ENCODE peak calls at places on chromosomes 7 and 10, in five cellular contexts. One of them, this sample, is unnamed.

GRCh38 chr7:129670636-129671035 is 59.1 kb downstream of the NRF1 start:
- DNase-seq in keratinocyte: no peak
- DNase-seq in suprapubic skin: no peak
- DNase-seq in colonic mucosa: no peak
- DNase-seq in adrenal gland: no peak
- DNase-seq in this sample: no peak

GRCh38 chr10:91551856-91552255 is 81.0 kb downstream of the PPP1R3C start:
- DNase-seq in colonic mucosa: peak; percentile 46
- DNase-seq in keratinocyte: no peak
- DNase-seq in suprapubic skin: no peak
- DNase-seq in adrenal gland: peak; percentile 21
- DNase-seq in this sample: peak; percentile 42

GRCh38 chr10:51063659-51064535 is 10.4 kb upstream of the PRKG1 start:
- DNase-seq in colonic mucosa: no peak
- DNase-seq in adrenal gland: no peak
- DNase-seq in keratinocyte: no peak
- DNase-seq in suprapubic skin: no peak
- DNase-seq in this sample: no peak

GRCh38 chr7:2757361-2757903 is 69.4 kb downstream of the AMZ1 start:
- DNase-seq in adrenal gland: peak; percentile 90
- DNase-seq in colonic mucosa: no peak
- DNase-seq in suprapubic skin: no peak
- DNase-seq in keratinocyte: peak; percentile 26
- DNase-seq in this sample: peak; percentile 69

GRCh38 chr7:124246262-124246863 is 213.5 kb upstream of the TMEM229A start:
- DNase-seq in suprapubic skin: no peak
- DNase-seq in adrenal gland: no peak
- DNase-seq in colonic mucosa: no peak
- DNase-seq in keratinocyte: peak; percentile 62
- DNase-seq in this sample: no peak

GRCh38 chr10:67433276-67433675 is 262.7 kb downstream of the CTNNA3 start:
- DNase-seq in keratinocyte: no peak
- DNase-seq in colonic mucosa: no peak
- DNase-seq in adrenal gland: no peak
- DNase-seq in suprapubic skin: no peak
- DNase-seq in this sample: no peak

GRCh38 chr10:7181416-7181815 is 229.4 kb downstream of the SFMBT2 start:
- DNase-seq in adrenal gland: no peak
- DNase-seq in colonic mucosa: no peak
- DNase-seq in keratinocyte: no peak
- DNase-seq in suprapubic skin: no peak
- DNase-seq in this sample: no peak

GRCh38 chr10:78977761-78978305 is 90.9 kb upstream of the ZMIZ1 start:
- DNase-seq in keratinocyte: no peak
- DNase-seq in colonic mucosa: no peak
- DNase-seq in suprapubic skin: no peak
- DNase-seq in adrenal gland: peak; percentile 98
- DNase-seq in this sample: peak; percentile 48

GRCh38 chr7:7681191-7681935 is 37.0 kb downstream of the RPA3 start:
- DNase-seq in suprapubic skin: no peak
- DNase-seq in colonic mucosa: peak; percentile 69
- DNase-seq in adrenal gland: peak; percentile 38
- DNase-seq in keratinocyte: peak; percentile 11
- DNase-seq in this sample: no peak

GRCh38 chr10:23358357-23358756 is 13.8 kb upstream of the C10orf67 start:
- DNase-seq in keratinocyte: no peak
- DNase-seq in adrenal gland: no peak
- DNase-seq in suprapubic skin: no peak
- DNase-seq in colonic mucosa: no peak
- DNase-seq in this sample: no peak

GRCh38 chr7:94012748-94013147 is 8.6 kb upstream of the BET1 start:
- DNase-seq in adrenal gland: no peak
- DNase-seq in keratinocyte: no peak
- DNase-seq in suprapubic skin: no peak
- DNase-seq in colonic mucosa: no peak
- DNase-seq in this sample: no peak

GRCh38 chr10:10482613-10483012 is 535.1 kb upstream of the CELF2 start:
- DNase-seq in suprapubic skin: no peak
- DNase-seq in keratinocyte: no peak
- DNase-seq in colonic mucosa: peak; percentile 26
- DNase-seq in adrenal gland: no peak
- DNase-seq in this sample: no peak

GRCh38 chr10:118537623-118538022 is 57.8 kb downstream of the PRLHR start:
- DNase-seq in colonic mucosa: no peak
- DNase-seq in suprapubic skin: no peak
- DNase-seq in adrenal gland: no peak
- DNase-seq in keratinocyte: no peak
- DNase-seq in this sample: no peak
- H3K27ac ChIP-seq in colonic mucosa: no peak overlapping the region
- H3K27ac ChIP-seq in suprapubic skin: no peak overlapping the region
- H3K27ac ChIP-seq in adrenal gland: no peak overlapping the region
- H3K27ac ChIP-seq in keratinocyte: no peak overlapping the region
- H3K27ac ChIP-seq in this sample: no peak overlapping the region

GRCh38 chr7:158129037-158130022 is 458.3 kb downstream of the PTPRN2 start:
- DNase-seq in colonic mucosa: no peak
- DNase-seq in keratinocyte: no peak
- DNase-seq in suprapubic skin: no peak
- DNase-seq in adrenal gland: no peak
- DNase-seq in this sample: no peak

GRCh38 chr7:158127241-158127640 is 460.4 kb downstream of the PTPRN2 start:
- DNase-seq in adrenal gland: no peak
- DNase-seq in keratinocyte: no peak
- DNase-seq in colonic mucosa: no peak
- DNase-seq in suprapubic skin: peak; percentile 69
- DNase-seq in this sample: no peak

GRCh38 chr7:158130023-158130409 is 457.6 kb downstream of the PTPRN2 start:
- DNase-seq in keratinocyte: no peak
- DNase-seq in suprapubic skin: no peak
- DNase-seq in adrenal gland: no peak
- DNase-seq in colonic mucosa: no peak
- DNase-seq in this sample: no peak

GRCh38 chr7:158126661-158127060 is 461.0 kb downstream of the PTPRN2 start:
- DNase-seq in keratinocyte: no peak
- DNase-seq in colonic mucosa: no peak
- DNase-seq in adrenal gland: no peak
- DNase-seq in suprapubic skin: no peak
- DNase-seq in this sample: no peak

GRCh38 chr7:158128572-158128971 is 459.1 kb downstream of the PTPRN2 start:
- DNase-seq in colonic mucosa: no peak
- DNase-seq in suprapubic skin: peak; percentile 41
- DNase-seq in adrenal gland: no peak
- DNase-seq in keratinocyte: no peak
- DNase-seq in this sample: no peak
- H3K27ac ChIP-seq in colonic mucosa: no peak overlapping the region
- H3K27ac ChIP-seq in suprapubic skin: no peak overlapping the region
- H3K27ac ChIP-seq in adrenal gland: no peak overlapping the region
- H3K27ac ChIP-seq in keratinocyte: no peak overlapping the region
- H3K27ac ChIP-seq in this sample: no peak overlapping the region

GRCh38 chr10:5628366-5628765 is 38.0 kb downstream of the ASB13 start:
- DNase-seq in adrenal gland: no peak
- DNase-seq in suprapubic skin: no peak
- DNase-seq in keratinocyte: no peak
- DNase-seq in colonic mucosa: peak; percentile 27
- DNase-seq in this sample: no peak
- H3K27ac ChIP-seq in adrenal gland: no peak overlapping the region
- H3K27ac ChIP-seq in suprapubic skin: peak overlapping the region; percentile 83
- H3K27ac ChIP-seq in keratinocyte: no peak overlapping the region
- H3K27ac ChIP-seq in colonic mucosa: peak overlapping the region; percentile 47
- H3K27ac ChIP-seq in this sample: peak overlapping the region; percentile 69

GRCh38 chr10:119543814-119544642 is 1.5 kb upstream of the RGS10 start:
- DNase-seq in keratinocyte: no peak
- DNase-seq in adrenal gland: no peak
- DNase-seq in suprapubic skin: no peak
- DNase-seq in colonic mucosa: peak; percentile 27
- DNase-seq in this sample: no peak

GRCh38 chr10:119542990-119543813 is 683 bp upstream of the RGS10 start:
- DNase-seq in keratinocyte: no peak
- DNase-seq in colonic mucosa: peak; percentile 74
- DNase-seq in adrenal gland: peak; percentile 30
- DNase-seq in suprapubic skin: no peak
- DNase-seq in this sample: peak; percentile 84

GRCh38 chr10:119545310-119545709 is 2.8 kb upstream of the RGS10 start:
- DNase-seq in keratinocyte: no peak
- DNase-seq in adrenal gland: no peak
- DNase-seq in suprapubic skin: no peak
- DNase-seq in colonic mucosa: no peak
- DNase-seq in this sample: no peak

GRCh38 chr10:119549247-119549999 is 6.9 kb upstream of the RGS10 start:
- DNase-seq in colonic mucosa: no peak
- DNase-seq in adrenal gland: no peak
- DNase-seq in suprapubic skin: no peak
- DNase-seq in keratinocyte: peak; percentile 60
- DNase-seq in this sample: no peak

GRCh38 chr10:119546009-119546408 is 3.5 kb upstream of the RGS10 start:
- DNase-seq in keratinocyte: no peak
- DNase-seq in suprapubic skin: no peak
- DNase-seq in adrenal gland: no peak
- DNase-seq in colonic mucosa: no peak
- DNase-seq in this sample: no peak
- H3K27ac ChIP-seq in keratinocyte: no peak overlapping the region
- H3K27ac ChIP-seq in suprapubic skin: no peak overlapping the region
- H3K27ac ChIP-seq in adrenal gland: no peak overlapping the region
- H3K27ac ChIP-seq in colonic mucosa: no peak overlapping the region
- H3K27ac ChIP-seq in this sample: no peak overlapping the region

GRCh38 chr7:149171894-149172533 is 23.3 kb upstream of the ZNF282 start:
- DNase-seq in suprapubic skin: no peak
- DNase-seq in adrenal gland: no peak
- DNase-seq in keratinocyte: peak; percentile 66
- DNase-seq in colonic mucosa: no peak
- DNase-seq in this sample: no peak
- H3K27ac ChIP-seq in suprapubic skin: no peak overlapping the region
- H3K27ac ChIP-seq in adrenal gland: no peak overlapping the region
- H3K27ac ChIP-seq in keratinocyte: peak overlapping the region; percentile 88
- H3K27ac ChIP-seq in colonic mucosa: no peak overlapping the region
- H3K27ac ChIP-seq in this sample: no peak overlapping the region

GRCh38 chr7:99379043-99379577 is 4.6 kb downstream of the ARPC1B start:
- DNase-seq in suprapubic skin: no peak
- DNase-seq in keratinocyte: peak; percentile 63
- DNase-seq in colonic mucosa: peak; percentile 54
- DNase-seq in adrenal gland: peak; percentile 68
- DNase-seq in this sample: peak; percentile 88
- H3K27ac ChIP-seq in suprapubic skin: peak overlapping the region; percentile 69
- H3K27ac ChIP-seq in keratinocyte: peak overlapping the region; percentile 88
- H3K27ac ChIP-seq in colonic mucosa: peak overlapping the region; percentile 83
- H3K27ac ChIP-seq in adrenal gland: peak overlapping the region; percentile 44
- H3K27ac ChIP-seq in this sample: peak overlapping the region; percentile 97

This sample was measured in right cardiac atrium.